ENCODE peak calls at places on chromosomes 1 and 21, in five cellular contexts. One of them, this sample, is unnamed.

GRCh38 chr1:228286505-228287417 is 78.9 kb downstream of the OBSCN start:
- DNase-seq in foreskin fibroblast: no peak
- DNase-seq in right lobe of liver: no peak
- DNase-seq in omental fat pad: no peak
- DNase-seq in MM.1S: no peak
- DNase-seq in this sample: no peak

GRCh38 chr1:20138961-20139550 is at the start of gene PLA2G2F:
- DNase-seq in omental fat pad: no peak
- DNase-seq in MM.1S: no peak
- DNase-seq in right lobe of liver: no peak
- DNase-seq in foreskin fibroblast: no peak
- DNase-seq in this sample: no peak

GRCh38 chr1:7253118-7253480 is 467.8 kb downstream of the CAMTA1 start:
- DNase-seq in right lobe of liver: no peak
- DNase-seq in foreskin fibroblast: peak
- DNase-seq in omental fat pad: no peak
- DNase-seq in MM.1S: no peak
- DNase-seq in this sample: no peak

GRCh38 chr1:26286064-26286416 is 6.2 kb downstream of the SH3BGRL3 start:
- DNase-seq in omental fat pad: no peak
- DNase-seq in right lobe of liver: no peak
- DNase-seq in MM.1S: no peak
- DNase-seq in foreskin fibroblast: no peak
- DNase-seq in this sample: no peak

GRCh38 chr21:20617130-20617529 is 381.1 kb upstream of the NCAM2 start:
- DNase-seq in omental fat pad: no peak
- DNase-seq in right lobe of liver: no peak
- DNase-seq in foreskin fibroblast: no peak
- DNase-seq in MM.1S: no peak
- DNase-seq in this sample: no peak

GRCh38 chr1:150622219-150622975 is 7.0 kb downstream of the ENSA start:
- DNase-seq in MM.1S: no peak
- DNase-seq in omental fat pad: no peak
- DNase-seq in right lobe of liver: no peak
- DNase-seq in foreskin fibroblast: no peak
- DNase-seq in this sample: peak

GRCh38 chr1:218481116-218481775 is 136.1 kb downstream of the TGFB2 start:
- DNase-seq in MM.1S: no peak
- DNase-seq in right lobe of liver: no peak
- DNase-seq in omental fat pad: no peak
- DNase-seq in foreskin fibroblast: no peak
- DNase-seq in this sample: no peak

GRCh38 chr1:232599178-232600041 is 30.5 kb downstream of the SIPA1L2 start:
- DNase-seq in foreskin fibroblast: no peak
- DNase-seq in right lobe of liver: no peak
- DNase-seq in MM.1S: peak
- DNase-seq in omental fat pad: no peak
- DNase-seq in this sample: no peak

GRCh38 chr1:23216771-23217420 is 406 bp downstream of the HTR1D start:
- DNase-seq in omental fat pad: no peak
- DNase-seq in right lobe of liver: no peak
- DNase-seq in foreskin fibroblast: no peak
- DNase-seq in MM.1S: no peak
- DNase-seq in this sample: peak

GRCh38 chr1:101996830-101997485 is at the start of gene OLFM3:
- DNase-seq in foreskin fibroblast: no peak
- DNase-seq in right lobe of liver: no peak
- DNase-seq in MM.1S: no peak
- DNase-seq in omental fat pad: no peak
- DNase-seq in this sample: peak

GRCh38 chr1:207626972-207627337 is 18.0 kb upstream of the CR1L start:
- DNase-seq in right lobe of liver: no peak
- DNase-seq in omental fat pad: no peak
- DNase-seq in MM.1S: no peak
- DNase-seq in foreskin fibroblast: no peak
- DNase-seq in this sample: no peak
- TF ChIP-seq CTCF in right lobe of liver: no peak
- TF ChIP-seq CTCF in omental fat pad: no peak
- TF ChIP-seq CTCF in MM.1S: no peak
- TF ChIP-seq CTCF in foreskin fibroblast: no peak
- TF ChIP-seq CTCF in this sample: no peak

GRCh38 chr21:22250355-22250754 is 1252.1 kb downstream of the NCAM2 start:
- DNase-seq in foreskin fibroblast: no peak
- DNase-seq in omental fat pad: no peak
- DNase-seq in MM.1S: no peak
- DNase-seq in right lobe of liver: no peak
- DNase-seq in this sample: no peak
- TF ChIP-seq CTCF in foreskin fibroblast: no peak
- TF ChIP-seq CTCF in omental fat pad: no peak
- TF ChIP-seq CTCF in MM.1S: no peak
- TF ChIP-seq CTCF in right lobe of liver: no peak
- TF ChIP-seq CTCF in this sample: no peak

DNA sequence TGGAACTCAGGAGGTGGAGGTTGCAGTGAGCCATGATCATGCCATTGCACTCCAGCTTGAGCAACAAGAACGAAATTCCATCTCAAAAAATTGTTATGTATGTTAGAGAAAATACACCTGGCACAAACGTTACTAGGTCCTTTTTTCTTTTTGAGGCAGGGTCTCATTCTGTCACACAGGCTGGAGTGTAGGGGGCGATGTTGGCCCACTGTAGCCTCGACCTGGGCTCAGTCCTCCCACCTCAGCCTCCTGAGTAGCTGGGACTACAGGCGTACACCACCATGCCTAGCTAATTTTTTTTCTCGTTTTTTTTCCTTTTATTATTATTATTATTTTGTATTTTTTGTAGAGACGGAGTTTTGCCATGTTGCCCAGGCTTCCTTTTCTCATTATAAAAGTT is 4.4 kb downstream of the HAX1 start:
- DNase-seq in MM.1S: no peak
- DNase-seq in foreskin fibroblast: no peak
- DNase-seq in omental fat pad: no peak
- DNase-seq in right lobe of liver: no peak
- DNase-seq in this sample: no peak
- TF ChIP-seq CTCF in MM.1S: peak
- TF ChIP-seq CTCF in foreskin fibroblast: peak
- TF ChIP-seq CTCF in omental fat pad: no peak
- TF ChIP-seq CTCF in right lobe of liver: peak
- TF ChIP-seq CTCF in this sample: peak

GRCh38 chr1:86993269-86993985 is 79.0 kb downstream of the HS2ST1 start:
- DNase-seq in MM.1S: no peak
- DNase-seq in omental fat pad: no peak
- DNase-seq in right lobe of liver: no peak
- DNase-seq in foreskin fibroblast: no peak
- DNase-seq in this sample: no peak
- TF ChIP-seq CTCF in MM.1S: no peak
- TF ChIP-seq CTCF in omental fat pad: no peak
- TF ChIP-seq CTCF in right lobe of liver: no peak
- TF ChIP-seq CTCF in foreskin fibroblast: no peak
- TF ChIP-seq CTCF in this sample: no peak

GRCh38 chr1:229378586-229379442 is 36.0 kb upstream of the CCSAP start:
- DNase-seq in MM.1S: no peak
- DNase-seq in omental fat pad: no peak
- DNase-seq in right lobe of liver: no peak
- DNase-seq in foreskin fibroblast: no peak
- DNase-seq in this sample: no peak
- TF ChIP-seq CTCF in MM.1S: no peak
- TF ChIP-seq CTCF in omental fat pad: no peak
- TF ChIP-seq CTCF in right lobe of liver: no peak
- TF ChIP-seq CTCF in foreskin fibroblast: no peak
- TF ChIP-seq CTCF in this sample: no peak

DNA sequence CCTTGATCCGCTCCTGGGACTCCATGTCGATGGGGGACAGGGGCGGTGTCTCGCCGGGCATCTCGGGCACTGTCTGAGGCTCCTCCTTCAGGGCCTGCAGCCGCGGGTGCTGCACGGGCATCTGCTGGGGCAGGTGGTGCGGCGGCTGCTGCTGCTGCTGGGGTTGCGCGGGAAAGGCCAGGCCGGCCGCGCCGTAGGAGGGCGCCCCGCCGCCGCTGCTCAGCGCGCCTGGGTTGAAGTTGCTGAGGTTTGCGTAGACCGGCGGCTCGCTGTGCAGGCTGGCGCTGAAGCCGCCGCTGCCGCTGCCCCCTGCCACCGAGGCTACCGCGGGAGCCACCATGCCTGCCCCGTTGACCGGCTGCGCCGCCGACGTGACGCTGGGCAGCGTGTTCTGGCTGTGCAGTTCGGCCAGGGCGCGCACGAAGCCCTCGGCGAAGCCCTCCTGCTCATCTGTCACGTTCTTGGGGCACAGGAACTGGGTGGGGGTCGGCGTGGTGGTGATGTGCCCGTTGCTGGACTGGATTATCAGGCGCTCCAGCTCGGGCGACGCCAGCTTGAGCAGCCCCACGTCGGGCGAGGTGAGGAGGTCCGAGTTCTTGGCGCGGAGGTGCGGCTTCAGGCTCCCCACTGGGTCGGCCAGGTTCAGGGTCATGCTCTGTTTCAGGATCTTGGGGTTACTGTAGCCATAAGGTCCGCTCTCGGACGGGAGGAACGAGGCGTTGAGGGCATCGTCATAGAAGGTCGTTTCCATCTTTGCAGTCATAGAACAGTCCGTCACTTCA is 1.3 kb downstream of the JUN start:
- DNase-seq in omental fat pad: no peak
- DNase-seq in right lobe of liver: peak
- DNase-seq in MM.1S: peak
- DNase-seq in foreskin fibroblast: no peak
- DNase-seq in this sample: peak
- TF ChIP-seq CTCF in omental fat pad: no peak
- TF ChIP-seq CTCF in right lobe of liver: peak
- TF ChIP-seq CTCF in MM.1S: peak
- TF ChIP-seq CTCF in foreskin fibroblast: no peak
- TF ChIP-seq CTCF in this sample: peak

GRCh38 chr1:63626222-63626621 is 33.0 kb downstream of the PGM1 start:
- DNase-seq in MM.1S: no peak
- DNase-seq in right lobe of liver: no peak
- DNase-seq in foreskin fibroblast: no peak
- DNase-seq in omental fat pad: no peak
- DNase-seq in this sample: no peak

GRCh38 chr1:63621698-63622097 is 28.5 kb downstream of the PGM1 start:
- DNase-seq in MM.1S: no peak
- DNase-seq in omental fat pad: no peak
- DNase-seq in right lobe of liver: no peak
- DNase-seq in foreskin fibroblast: peak
- DNase-seq in this sample: no peak

GRCh38 chr1:63622847-63623566 is 29.8 kb downstream of the PGM1 start:
- DNase-seq in MM.1S: no peak
- DNase-seq in omental fat pad: no peak
- DNase-seq in foreskin fibroblast: no peak
- DNase-seq in right lobe of liver: no peak
- DNase-seq in this sample: no peak

GRCh38 chr1:63623952-63624351 is 30.7 kb downstream of the PGM1 start:
- DNase-seq in omental fat pad: no peak
- DNase-seq in right lobe of liver: no peak
- DNase-seq in foreskin fibroblast: no peak
- DNase-seq in MM.1S: no peak
- DNase-seq in this sample: no peak

DNA sequence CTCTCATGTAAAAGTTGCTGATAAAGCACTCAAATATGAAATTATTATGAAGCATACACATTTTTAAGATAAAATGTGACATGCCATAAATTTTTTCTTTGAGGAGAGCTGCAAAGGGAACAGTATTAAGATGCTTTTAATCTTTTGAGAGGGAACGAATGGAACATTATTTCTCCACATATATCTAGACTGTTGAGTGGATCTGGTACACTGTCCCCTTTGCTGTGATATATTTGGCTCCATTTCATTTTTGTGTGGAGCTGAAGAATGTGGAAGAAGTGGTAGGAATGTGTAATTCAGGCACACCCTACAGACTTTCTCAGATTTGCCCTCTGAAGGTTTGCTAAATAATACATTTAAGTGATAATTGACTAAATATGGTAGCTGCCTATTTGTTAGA is 31.7 kb downstream of the PGM1 start:
- DNase-seq in right lobe of liver: no peak
- DNase-seq in omental fat pad: no peak
- DNase-seq in foreskin fibroblast: no peak
- DNase-seq in MM.1S: no peak
- DNase-seq in this sample: no peak
- TF ChIP-seq CTCF in right lobe of liver: no peak
- TF ChIP-seq CTCF in omental fat pad: no peak
- TF ChIP-seq CTCF in foreskin fibroblast: no peak
- TF ChIP-seq CTCF in MM.1S: no peak
- TF ChIP-seq CTCF in this sample: no peak

GRCh38 chr1:84757301-84757700 is 67.0 kb upstream of the SSX2IP start:
- DNase-seq in omental fat pad: no peak
- DNase-seq in MM.1S: no peak
- DNase-seq in right lobe of liver: no peak
- DNase-seq in foreskin fibroblast: no peak
- DNase-seq in this sample: no peak
- TF ChIP-seq CTCF in omental fat pad: no peak
- TF ChIP-seq CTCF in MM.1S: no peak
- TF ChIP-seq CTCF in right lobe of liver: no peak
- TF ChIP-seq CTCF in foreskin fibroblast: no peak
- TF ChIP-seq CTCF in this sample: no peak

DNA sequence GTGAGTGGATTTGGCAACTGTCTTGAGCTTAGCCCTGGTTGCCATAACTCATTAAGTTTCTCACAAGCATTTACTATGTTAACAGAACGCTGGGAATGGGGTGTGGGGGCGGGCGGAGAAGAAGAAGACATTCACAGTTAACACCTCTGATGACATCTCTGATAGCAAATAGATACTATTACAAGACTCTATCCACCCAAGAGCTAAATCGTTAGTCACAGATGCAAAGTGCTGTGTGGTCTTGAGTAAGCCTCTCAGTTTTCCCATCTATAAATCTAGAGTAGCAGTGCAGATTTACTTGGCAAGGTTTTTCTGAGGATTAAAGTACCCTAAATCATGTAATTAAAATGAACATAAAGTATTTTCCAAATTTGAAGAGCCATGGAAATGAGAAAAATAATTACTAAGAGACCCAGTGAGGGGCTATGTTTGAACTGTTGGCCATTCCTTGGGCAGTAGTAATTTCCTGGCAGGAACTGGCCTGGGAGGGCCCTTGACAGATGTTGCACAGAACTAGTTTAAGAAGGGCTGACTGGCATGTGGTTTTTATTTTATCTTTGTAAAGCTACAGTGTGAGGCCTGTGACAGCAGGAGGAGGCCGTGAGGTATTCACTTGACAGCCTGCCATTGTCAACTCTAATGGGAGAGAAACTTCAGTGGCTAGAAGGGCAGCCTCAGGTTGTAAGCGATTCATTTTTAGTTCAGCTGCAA is 58.7 kb upstream of the APOBEC4 start:
- DNase-seq in omental fat pad: no peak
- DNase-seq in foreskin fibroblast: peak
- DNase-seq in right lobe of liver: no peak
- DNase-seq in MM.1S: no peak
- DNase-seq in this sample: no peak
- TF ChIP-seq CTCF in omental fat pad: no peak
- TF ChIP-seq CTCF in foreskin fibroblast: peak
- TF ChIP-seq CTCF in right lobe of liver: no peak
- TF ChIP-seq CTCF in MM.1S: no peak
- TF ChIP-seq CTCF in this sample: no peak

GRCh38 chr1:240691521-240692338 is 79.8 kb upstream of the GREM2 start:
- DNase-seq in foreskin fibroblast: peak
- DNase-seq in MM.1S: peak
- DNase-seq in omental fat pad: no peak
- DNase-seq in right lobe of liver: peak
- DNase-seq in this sample: no peak
- TF ChIP-seq CTCF in foreskin fibroblast: peak
- TF ChIP-seq CTCF in MM.1S: peak
- TF ChIP-seq CTCF in omental fat pad: no peak
- TF ChIP-seq CTCF in right lobe of liver: peak
- TF ChIP-seq CTCF in this sample: no peak

This sample was measured in GM20000.